ENCODE peak calls at places on chromosomes 6 and 20, in four cellular contexts. X is thoracic aorta; D is lower lobe of right lung; Q is CD4-positive, alpha-beta T cell. E is an unnamed sample.

GRCh38 chr20:61608275-61609085 is 356.4 kb downstream of the CDH4 start:
- DNase-seq in D (peak), Q (no peak), X (no peak), E (no peak)

GRCh38 chr6:20688710-20689500 is 154.6 kb downstream of the CDKAL1 start:
- DNase-seq in D (no peak), X (no peak), Q (no peak), E (no peak)

GRCh38 chr6:168221497-168222079 is 98.0 kb downstream of the DACT2 start:
- DNase-seq in D (no peak), X (no peak), Q (no peak), E (no peak)

GRCh38 chr6:161954699-161955276 is 680.9 kb upstream of the AGPAT4 start:
- DNase-seq in Q (no peak), X (no peak), D (no peak), E (no peak)

GRCh38 chr6:134937426-134937825 is 12.5 kb downstream of the ALDH8A1 start:
- DNase-seq in X (no peak), Q (no peak), D (no peak), E (no peak)

GRCh38 chr6:24901698-24902328 is 33.9 kb downstream of the RIPOR2 start:
- DNase-seq in X (no peak), D (no peak), Q (no peak), E (no peak)

GRCh38 chr6:11439017-11439420 is 98.5 kb upstream of the TMEM170B start:
- DNase-seq in X (no peak), Q (no peak), D (no peak), E (no peak)

GRCh38 chr6:151716446-151717047 is 90.9 kb upstream of the ESR1 start:
- DNase-seq in D (peak), Q (peak), X (no peak), E (no peak)

GRCh38 chr6:42276008-42276890 is 58.6 kb upstream of the MRPS10 start:
- DNase-seq in D (no peak), Q (no peak), X (no peak), E (peak)

GRCh38 chr6:37897321-37897720 is 77.8 kb downstream of the ZFAND3 start:
- DNase-seq in X (no peak), D (no peak), Q (no peak), E (no peak)

GRCh38 chr20:40960101-40960500 is 68.5 kb upstream of the TOP1 start:
- DNase-seq in D (no peak), Q (no peak), X (no peak), E (no peak)

GRCh38 chr6:134757911-134758361 is 192.0 kb downstream of the ALDH8A1 start:
- DNase-seq in D (no peak), X (no peak), Q (no peak), E (no peak)

GRCh38 chr20:49252556-49253350 is 25.1 kb downstream of the ZNFX1 start:
- DNase-seq in X (no peak), Q (no peak), D (no peak), E (no peak)

GRCh38 chr20:9015984-9016324 is 52.9 kb upstream of the PLCB4 start:
- DNase-seq in Q (no peak), D (no peak), X (no peak), E (no peak)
- H3K27ac ChIP-seq in Q (no peak), D (no peak), X (no peak), E (no peak)

GRCh38 chr6:27081931-27082330 is 165.6 kb upstream of the PRSS16 start:
- DNase-seq in Q (no peak), D (no peak), X (no peak), E (no peak)

GRCh38 chr6:27076116-27076515 is 171.4 kb upstream of the PRSS16 start:
- DNase-seq in X (no peak), D (no peak), Q (no peak), E (no peak)

GRCh38 chr6:27078734-27079357 is 168.7 kb upstream of the PRSS16 start:
- DNase-seq in D (no peak), X (no peak), Q (no peak), E (no peak)

DNA sequence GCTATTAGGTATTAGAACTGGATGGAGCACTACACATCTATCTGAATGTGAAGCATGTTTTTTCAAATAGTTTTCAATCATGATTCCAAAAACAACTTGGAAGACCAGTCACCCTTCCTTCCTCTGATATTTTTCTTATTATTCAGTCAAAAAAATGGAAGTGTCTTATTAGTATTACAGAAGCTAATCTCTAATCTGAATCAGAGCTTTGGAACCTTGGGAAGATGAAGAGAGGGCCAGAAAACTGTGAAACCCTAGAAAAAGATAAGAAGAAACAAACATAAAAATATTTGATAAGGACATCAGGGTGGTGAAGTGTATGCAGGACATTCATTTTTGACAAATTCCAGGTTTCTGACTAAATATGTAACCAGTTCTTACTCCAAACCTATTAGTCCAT is 166.3 kb upstream of the PRSS16 start:
- DNase-seq in Q (no peak), X (no peak), D (no peak), E (no peak)
- H3K27ac ChIP-seq in Q (no peak), X (no peak), D (no peak), E (no peak)

GRCh38 chr6:34555328-34555727 is 801 bp downstream of the SPDEF start:
- DNase-seq in Q (no peak), D (no peak), X (no peak), E (no peak)

GRCh38 chr6:34556493-34556892 is 364 bp upstream of the SPDEF start:
- DNase-seq in D (no peak), X (no peak), Q (no peak), E (no peak)

GRCh38 chr6:34556031-34556471 is at the start of gene SPDEF:
- DNase-seq in D (no peak), Q (no peak), X (no peak), E (no peak)

GRCh38 chr6:34558172-34558714 is 2.1 kb upstream of the SPDEF start:
- DNase-seq in Q (no peak), X (no peak), D (no peak), E (no peak)

GRCh38 chr6:34557228-34557627 is 1.1 kb upstream of the SPDEF start:
- DNase-seq in D (no peak), X (no peak), Q (no peak), E (no peak)
- H3K27ac ChIP-seq in D (no peak), X (no peak), Q (no peak), E (no peak)

DNA sequence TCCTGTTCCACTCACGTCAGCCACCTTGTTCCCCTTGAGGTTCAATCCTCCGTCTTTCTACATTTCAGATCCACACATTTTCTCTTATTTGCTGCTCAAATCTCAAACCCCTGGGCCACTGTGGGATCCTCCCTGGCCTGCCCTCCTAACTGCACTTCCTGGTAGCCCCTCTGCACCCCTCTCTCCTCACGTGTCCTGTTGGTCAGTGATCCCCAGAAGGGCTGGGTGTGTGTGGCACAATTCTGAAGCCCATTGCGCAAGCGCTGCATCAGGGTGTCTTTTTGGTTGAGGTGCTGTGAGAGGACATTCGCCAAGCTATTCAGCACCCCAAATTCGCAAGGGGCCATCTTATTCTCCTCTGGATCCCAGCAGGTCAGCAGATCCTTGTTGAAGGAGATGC is 2.3 kb downstream of the HLA-DMB start:
- DNase-seq in Q (no peak), X (no peak), D (no peak), E (no peak)
- H3K27ac ChIP-seq in Q (no peak), X (no peak), D (no peak), E (no peak)

DNA sequence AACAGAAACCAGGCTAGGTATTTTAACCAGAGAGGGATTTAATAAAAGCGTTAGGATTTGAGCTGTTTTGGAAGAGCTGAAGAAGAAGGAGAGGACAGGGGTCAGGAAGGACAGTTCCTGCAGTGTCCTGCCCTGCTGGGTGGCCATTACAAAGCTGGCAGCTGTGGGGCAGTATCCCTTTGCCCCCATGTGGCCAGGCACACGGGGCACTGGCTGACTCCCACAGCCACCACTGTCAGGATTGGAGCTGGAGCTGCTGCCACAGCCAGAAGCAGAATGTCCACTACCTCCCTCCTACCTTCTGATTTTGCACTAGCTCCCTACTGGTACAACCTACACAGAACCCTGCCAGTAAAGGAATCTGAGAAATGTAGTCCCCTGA is 46.5 kb downstream of the SLC22A3 start:
- DNase-seq in Q (no peak), X (no peak), D (no peak), E (no peak)
- H3K27ac ChIP-seq in Q (no peak), X (peak), D (no peak), E (no peak)

GRCh38 chr20:33540427-33540826 is 50.5 kb downstream of the CBFA2T2 start:
- DNase-seq in D (no peak), X (no peak), Q (no peak), E (no peak)
- H3K27ac ChIP-seq in D (no peak), X (no peak), Q (no peak), E (no peak)

DNA sequence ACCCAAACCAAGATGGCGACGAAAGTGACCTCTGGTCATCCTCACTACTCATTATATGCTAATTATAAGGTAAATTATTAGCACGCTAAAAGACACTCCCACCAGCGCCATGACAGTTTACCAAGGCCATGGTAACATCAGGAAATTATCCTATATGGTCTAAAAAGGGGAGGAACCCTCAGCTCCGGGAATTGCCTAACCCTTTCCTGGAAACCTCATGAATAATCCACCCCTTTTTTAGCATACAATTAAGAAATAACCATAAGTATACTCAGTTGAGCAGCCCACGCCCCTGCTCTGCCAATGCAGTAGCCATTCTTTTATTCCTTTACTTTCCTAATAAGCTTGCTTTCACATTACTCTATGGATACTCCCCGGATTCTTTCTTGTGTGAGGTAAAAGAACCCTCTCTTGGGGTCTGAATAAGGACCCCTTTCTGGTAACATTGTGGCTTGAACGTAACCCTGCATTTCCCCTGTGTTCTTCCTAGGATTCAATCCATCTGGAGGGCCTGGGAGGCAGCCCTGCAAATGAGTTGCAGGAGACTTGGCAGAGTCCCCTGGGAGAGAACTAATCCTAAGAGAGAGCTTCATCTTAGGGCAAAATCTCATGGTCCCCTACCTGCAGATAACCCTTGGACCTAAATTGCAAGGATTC is 225.6 kb upstream of the JARID2 start:
- DNase-seq in Q (no peak), D (no peak), X (no peak), E (no peak)
- H3K27ac ChIP-seq in Q (no peak), D (no peak), X (no peak), E (no peak)

DNA sequence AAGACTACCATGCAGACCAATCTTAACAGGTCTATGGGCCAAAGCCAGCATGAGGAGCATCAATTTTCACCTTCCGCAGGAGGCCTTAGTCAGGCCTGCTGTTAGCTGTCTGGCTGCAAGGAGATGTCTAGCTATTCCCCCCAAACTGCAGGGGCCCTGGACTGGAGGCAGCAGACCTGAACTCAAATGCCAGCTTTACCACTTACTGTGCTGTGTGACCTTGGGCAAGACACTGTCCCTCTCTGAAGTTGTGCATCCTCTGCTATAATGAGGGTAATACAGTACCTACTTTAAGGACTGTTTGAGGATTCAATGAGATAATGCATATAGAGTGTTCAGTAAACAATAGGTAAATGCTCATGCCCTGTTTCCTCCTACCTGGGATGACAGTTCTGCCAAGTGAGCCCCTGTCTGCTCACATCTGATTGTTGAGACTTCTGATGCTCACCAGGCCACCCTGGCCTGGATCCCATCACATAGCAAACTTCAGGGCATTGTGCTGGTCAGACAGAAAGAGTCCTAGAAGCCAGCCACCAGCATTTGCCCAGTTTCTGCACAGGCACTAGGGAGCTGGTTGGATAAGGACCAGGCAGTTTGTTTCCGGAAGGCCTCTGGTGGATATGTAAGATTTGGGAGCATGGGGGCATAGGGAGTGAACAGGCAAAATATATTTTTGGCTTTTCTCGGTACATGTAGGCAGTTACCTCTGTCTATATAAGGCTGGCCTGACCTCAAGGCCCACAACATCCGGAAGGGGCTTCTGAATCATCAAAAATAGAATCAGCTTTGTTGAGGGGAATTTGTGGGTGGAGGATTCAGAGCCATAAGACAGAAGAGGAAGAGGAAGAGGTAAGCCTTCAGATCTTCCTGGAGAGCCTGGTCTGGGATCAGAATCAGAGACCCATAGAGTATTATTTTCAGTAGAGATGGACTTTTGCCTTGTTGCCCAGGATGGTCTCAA is 2.3 kb upstream of the OCSTAMP start:
- DNase-seq in Q (no peak), D (no peak), X (no peak), E (no peak)
- H3K27ac ChIP-seq in Q (no peak), D (no peak), X (no peak), E (no peak)

DNA sequence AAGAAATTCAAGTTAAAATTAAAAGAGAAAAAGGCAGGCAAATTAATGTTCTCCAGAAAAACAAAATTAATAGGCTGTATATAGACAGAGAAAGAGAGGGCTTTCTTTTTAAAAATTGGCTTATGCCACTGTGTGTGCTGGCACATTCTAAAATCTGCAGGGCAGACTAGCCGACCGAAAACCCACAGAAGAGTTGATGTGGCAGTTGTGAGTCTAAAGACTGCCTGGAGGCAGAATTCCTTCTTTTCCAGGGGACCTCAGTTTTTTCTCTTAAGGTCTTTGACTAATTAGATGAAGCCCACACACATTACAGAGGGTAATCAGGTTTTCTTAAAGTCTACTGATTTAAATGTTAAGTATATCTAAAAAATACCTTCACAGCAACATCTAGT is 85.7 kb downstream of the GJA1 start:
- DNase-seq in D (no peak), Q (no peak), X (no peak), E (no peak)
- H3K27ac ChIP-seq in D (peak), Q (no peak), X (peak), E (no peak)

DNA sequence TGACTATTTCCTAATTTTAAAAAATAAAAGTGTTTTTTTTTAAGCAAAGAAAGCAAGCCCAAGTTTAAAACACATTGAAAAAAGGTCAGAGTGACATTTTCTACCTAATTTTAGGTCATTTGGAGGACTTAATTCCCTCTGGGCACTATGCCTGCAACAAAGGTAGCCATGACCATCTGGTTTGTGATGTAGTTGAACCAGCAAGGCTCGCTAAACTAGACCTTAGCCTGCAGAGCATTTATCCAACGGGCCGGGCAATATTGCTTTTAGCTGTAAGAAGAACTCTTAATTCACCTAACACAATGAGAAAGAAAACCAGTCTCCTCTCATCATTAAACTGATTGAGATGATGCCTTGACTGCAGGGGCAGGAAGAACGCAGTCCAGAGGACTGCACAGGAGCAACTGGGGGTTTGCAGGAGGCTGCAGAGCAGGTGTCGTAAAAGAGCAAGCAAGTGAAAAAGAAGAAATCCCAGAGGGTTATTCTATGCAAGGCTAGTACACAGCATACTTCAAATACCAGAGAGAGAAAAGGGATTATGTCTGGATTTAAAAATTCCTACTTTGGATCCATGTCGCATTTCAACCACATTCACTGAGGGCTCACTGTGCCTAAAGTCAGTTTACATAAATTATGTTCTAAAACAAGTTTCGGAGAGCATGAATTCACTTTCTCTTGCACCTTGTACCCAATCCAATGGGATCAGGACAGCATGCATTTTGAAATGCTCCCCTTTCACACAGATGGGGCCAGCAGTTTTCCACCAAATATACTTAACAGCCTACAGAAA is 12.8 kb downstream of the TRAF3IP2 start:
- DNase-seq in Q (no peak), X (no peak), D (no peak), E (no peak)
- H3K27ac ChIP-seq in Q (no peak), X (peak), D (peak), E (no peak)